ENCODE peak calls at places on chromosome 9, in nine cellular contexts. L, U, I, F, D, R, B, Y and N are unnamed samples.

GRCh38 chr9:128420651-128421473 is at the start of gene CERCAM:
- DNase-seq in L (peak), U (peak), I (no peak), F (peak), D (peak), R (peak), B (peak), Y (peak), N (no peak)

GRCh38 chr9:115733736-115734135 is 419.9 kb upstream of the PAPPA start:
- DNase-seq in L (no peak), U (no peak), I (no peak), F (no peak), D (peak), R (no peak), B (peak), Y (no peak), N (no peak)

GRCh38 chr9:133659566-133659965 is 23.4 kb downstream of the DBH start:
- DNase-seq in L (no peak), U (no peak), I (no peak), F (no peak), D (no peak), R (no peak), B (no peak), Y (no peak), N (no peak)

GRCh38 chr9:87035868-87036267 is 88.6 kb upstream of the GAS1 start:
- DNase-seq in L (no peak), U (no peak), I (no peak), F (no peak), D (no peak), R (no peak), B (no peak), Y (no peak), N (no peak)

GRCh38 chr9:123763910-123764588 is 165.9 kb downstream of the DENND1A start:
- DNase-seq in L (no peak), U (no peak), I (no peak), F (no peak), D (no peak), R (peak), B (peak), Y (no peak), N (no peak)

GRCh38 chr9:38371495-38371894 is 21.0 kb upstream of the ALDH1B1 start:
- DNase-seq in L (no peak), U (no peak), I (no peak), F (no peak), D (peak), R (peak), B (peak), Y (peak), N (no peak)

GRCh38 chr9:102867488-102867887 is 127.6 kb upstream of the CYLC2 start:
- DNase-seq in L (no peak), U (no peak), I (no peak), F (no peak), D (no peak), R (peak), B (peak), Y (no peak), N (no peak)

GRCh38 chr9:68678430-68678829 is 26.6 kb upstream of the PIP5K1B start:
- DNase-seq in L (no peak), U (no peak), I (no peak), F (no peak), D (peak), R (no peak), B (peak), Y (peak), N (no peak)

GRCh38 chr9:97763884-97764283 is 66.7 kb upstream of the XPA start:
- DNase-seq in L (no peak), U (no peak), I (no peak), F (no peak), D (no peak), R (no peak), B (no peak), Y (no peak), N (no peak)

GRCh38 chr9:138071731-138072130 is 194.1 kb downstream of the CACNA1B start:
- DNase-seq in L (no peak), U (no peak), I (no peak), F (peak), D (no peak), R (no peak), B (no peak), Y (no peak), N (no peak)

GRCh38 chr9:113511856-113512761 is 48.6 kb downstream of the RGS3 start:
- DNase-seq in L (no peak), U (peak), I (no peak), F (no peak), D (peak), R (peak), B (peak), Y (peak), N (no peak)

GRCh38 chr9:126165755-126166154 is 160.9 kb upstream of the MVB12B start:
- DNase-seq in L (no peak), U (no peak), I (no peak), F (no peak), D (no peak), R (no peak), B (no peak), Y (no peak), N (no peak)

GRCh38 chr9:715310-715709 is 126.2 kb upstream of the DMRT1 start:
- DNase-seq in L (no peak), U (no peak), I (no peak), F (no peak), D (no peak), R (no peak), B (no peak), Y (no peak), N (no peak)

GRCh38 chr9:104144336-104144735 is 50.2 kb downstream of the SMC2 start:
- DNase-seq in L (no peak), U (no peak), I (no peak), F (no peak), D (no peak), R (no peak), B (no peak), Y (no peak), N (no peak)

GRCh38 chr9:81542490-81542889 is 146.9 kb downstream of the TLE1 start:
- DNase-seq in L (no peak), U (no peak), I (no peak), F (no peak), D (no peak), R (no peak), B (no peak), Y (no peak), N (no peak)

GRCh38 chr9:116238225-116238624 is 84.6 kb downstream of the PAPPA start:
- DNase-seq in L (no peak), U (no peak), I (no peak), F (no peak), D (peak), R (peak), B (peak), Y (no peak), N (no peak)

GRCh38 chr9:129640871-129641750 is 840 bp downstream of the ASB6 start:
- DNase-seq in L (peak), U (no peak), I (no peak), F (no peak), D (no peak), R (no peak), B (no peak), Y (no peak), N (no peak)

GRCh38 chr9:36935768-36936497 is 98.1 kb downstream of the PAX5 start:
- DNase-seq in L (no peak), U (no peak), I (no peak), F (no peak), D (no peak), R (no peak), B (no peak), Y (peak), N (no peak)